ENCODE peak calls at places on chromosome 21, in five cellular contexts. T, E, D, J and U are unnamed samples.

GRCh38 chr21:31929548-31929947 is 56.7 kb downstream of the HUNK start:
- DNase-seq in D (no peak), E (no peak), T (no peak), J (no peak), U (no peak)

GRCh38 chr21:21103692-21104091 is 105.5 kb downstream of the NCAM2 start:
- DNase-seq in E (no peak), D (no peak), J (no peak), T (no peak), U (no peak)

GRCh38 chr21:37008705-37009104 is 2.2 kb downstream of the RIPPLY3 start:
- DNase-seq in D (no peak), T (no peak), E (no peak), J (no peak), U (no peak)

GRCh38 chr21:35563885-35564451 is 496.4 kb downstream of the SETD4 start:
- DNase-seq in E (peak), J (no peak), T (no peak), D (no peak), U (peak)

GRCh38 chr21:25171438-25171837 is 435.8 kb downstream of the MRPL39 start:
- DNase-seq in T (no peak), E (peak), D (peak), J (no peak), U (no peak)

GRCh38 chr21:33944185-33944763 is 28.7 kb upstream of the ATP5PO start:
- DNase-seq in T (no peak), E (no peak), D (no peak), J (no peak), U (no peak)

GRCh38 chr21:45102391-45102932 is 28.1 kb downstream of the ADARB1 start:
- DNase-seq in J (no peak), T (no peak), E (peak), D (no peak), U (no peak)

GRCh38 chr21:43913928-43914327 is 48.9 kb downstream of the AGPAT3 start:
- DNase-seq in D (no peak), T (no peak), J (no peak), E (no peak), U (peak)

GRCh38 chr21:40139636-40140035 is 272.4 kb downstream of the PCP4 start:
- DNase-seq in T (no peak), D (no peak), E (no peak), J (no peak), U (no peak)

GRCh38 chr21:44962481-44962966 is 22.7 kb downstream of the SLX9 start:
- DNase-seq in D (peak), E (peak), J (no peak), T (no peak), U (no peak)

GRCh38 chr21:27423073-27423472 is 456.2 kb upstream of the ADAMTS5 start:
- DNase-seq in J (no peak), D (peak), T (no peak), E (peak), U (no peak)

GRCh38 chr21:16460936-16461335 is 731.2 kb downstream of the USP25 start:
- DNase-seq in T (no peak), E (no peak), J (no peak), D (no peak), U (no peak)

GRCh38 chr21:33411949-33412430 is 8.8 kb downstream of the IFNGR2 start:
- DNase-seq in J (no peak), T (no peak), D (no peak), E (no peak), U (no peak)

GRCh38 chr21:33023574-33024277 is 2.0 kb upstream of the OLIG2 start:
- DNase-seq in E (no peak), T (no peak), D (no peak), J (no peak), U (no peak)

GRCh38 chr21:21246007-21246406 is 247.8 kb downstream of the NCAM2 start:
- DNase-seq in E (no peak), T (no peak), D (no peak), J (no peak), U (no peak)

GRCh38 chr21:28334407-28334806 is 658.3 kb downstream of the LTN1 start:
- DNase-seq in E (no peak), D (peak), J (no peak), T (no peak), U (no peak)

GRCh38 chr21:43824250-43824882 is 35.0 kb downstream of the RRP1 start:
- DNase-seq in J (no peak), D (peak), T (no peak), E (peak), U (no peak)